ENCODE peak calls at places on chromosomes 11 and 22, in ten cellular contexts. B is ovary, G is K562, Z is adrenal gland, V is IMR-90, F is tibial nerve, R is heart left ventricle, O is esophagus squamous epithelium, T is stomach, A is uterus. E is an unnamed sample. For H3K27me3 and H3K4me1, the result is how much of the 10 kb centered on the place peaks cover.

GRCh38 chr11:17811416-17811815 is 76.8 kb downstream of the KCNC1 start:
- DNase-seq in B (no peak), G (no peak), Z (no peak), V (no peak), F (no peak), R (no peak), O (no peak), T (no peak), A (no peak), E (no peak)

GRCh38 chr11:11344045-11344444 is 9.0 kb downstream of the CSNK2A3 start:
- DNase-seq in B (no peak), G (no peak), Z (no peak), V (no peak), F (no peak), R (no peak), O (no peak), T (no peak), A (no peak), E (no peak)

GRCh38 chr22:27754247-27754887 is 47.2 kb downstream of the MN1 start:
- DNase-seq in B (no peak), G (no peak), Z (no peak), V (no peak), F (no peak), R (no peak), O (no peak), T (no peak), A (no peak), E (no peak)

GRCh38 chr22:43985532-43985931 is 30.3 kb downstream of the SAMM50 start:
- DNase-seq in B (peak), G (peak), Z (peak), V (no peak), F (no peak), R (no peak), O (no peak), T (no peak), A (no peak), E (no peak)

GRCh38 chr22:39292561-39293074 is 26.8 kb downstream of the RPL3 start:
- DNase-seq in B (peak), G (peak), Z (peak), V (peak), F (peak), R (peak), O (peak), T (peak), A (peak), E (peak)

GRCh38 chr22:43860831-43861230 is 1.5 kb downstream of the SULT4A1 start:
- DNase-seq in B (no peak), G (no peak), Z (peak), V (no peak), F (no peak), R (no peak), O (no peak), T (no peak), A (no peak), E (no peak)

GRCh38 chr11:108069947-108070346 is 51.4 kb upstream of the ACAT1 start:
- DNase-seq in B (no peak), G (no peak), Z (no peak), V (peak), F (no peak), R (no peak), O (no peak), T (no peak), A (no peak), E (no peak)

GRCh38 chr11:2951235-2952110 is 22.3 kb upstream of the PHLDA2 start:
- DNase-seq in B (no peak), G (no peak), Z (no peak), V (peak), F (no peak), R (no peak), O (no peak), T (no peak), A (no peak), E (no peak)

GRCh38 chr11:7278314-7278917 is 26.7 kb downstream of the SYT9 start:
- DNase-seq in B (no peak), G (peak), Z (no peak), V (peak), F (no peak), R (no peak), O (no peak), T (no peak), A (no peak), E (no peak)

GRCh38 chr11:19769820-19770219 is 57.2 kb downstream of the NAV2 start:
- DNase-seq in B (no peak), G (no peak), Z (no peak), V (peak), F (no peak), R (no peak), O (no peak), T (no peak), A (no peak), E (no peak)

GRCh38 chr22:27880778-27881394 is 38.2 kb downstream of the PITPNB start:
- DNase-seq in B (no peak), G (no peak), Z (peak), V (peak), F (peak), R (no peak), O (no peak), T (no peak), A (peak), E (no peak)

GRCh38 chr22:20244744-20245576 is 23.2 kb downstream of the RTN4R start:
- DNase-seq in B (no peak), G (peak), Z (no peak), V (no peak), F (no peak), R (no peak), O (no peak), T (no peak), A (no peak), E (no peak)

GRCh38 chr11:96307748-96308133 is 35.3 kb downstream of the MAML2 start:
- DNase-seq in B (no peak), G (no peak), Z (no peak), V (peak), F (no peak), R (no peak), O (no peak), T (no peak), A (no peak), E (no peak)

GRCh38 chr11:88535266-88535665 is 197.7 kb upstream of the CTSC start:
- DNase-seq in B (no peak), G (no peak), Z (no peak), V (peak), F (no peak), R (no peak), O (no peak), T (no peak), A (no peak), E (no peak)

GRCh38 chr22:26763633-26764295 is 106.4 kb downstream of the MIAT start:
- DNase-seq in B (no peak), G (no peak), Z (no peak), V (peak), F (peak), R (no peak), O (no peak), T (no peak), A (no peak), E (no peak)

GRCh38 chr11:45104790-45105084 is 41.7 kb upstream of the PRDM11 start:
- DNase-seq in B (no peak), G (no peak), Z (no peak), V (no peak), F (no peak), R (no peak), O (no peak), T (no peak), A (no peak), E (no peak)

GRCh38 chr11:67996622-67997459 is 7.1 kb downstream of the UNC93B1 start:
- DNase-seq in B (no peak), G (peak), Z (peak), V (no peak), F (peak), R (peak), O (no peak), T (peak), A (no peak), E (no peak)

GRCh38 chr11:70901951-70902521 is 350.3 kb downstream of the SHANK2 start:
- DNase-seq in B (no peak), G (no peak), Z (no peak), V (peak), F (peak), R (no peak), O (no peak), T (no peak), A (no peak), E (no peak)

GRCh38 chr11:16096336-16096735 is 260.0 kb downstream of the SOX6 start:
- DNase-seq in B (no peak), G (no peak), Z (no peak), V (peak), F (no peak), R (no peak), O (no peak), T (no peak), A (no peak), E (no peak)

GRCh38 chr11:60859616-60860250 is 4.0 kb upstream of the PTGDR2 start:
- DNase-seq in B (no peak), G (no peak), Z (no peak), V (no peak), F (no peak), R (no peak), O (no peak), T (no peak), A (no peak), E (no peak)

GRCh38 chr22:22422629-22423112 is 85.9 kb downstream of the ZNF280B start:
- DNase-seq in B (peak), G (peak), Z (peak), V (peak), F (peak), R (peak), O (peak), T (peak), A (no peak), E (peak)

GRCh38 chr11:119807841-119808240 is 78.8 kb upstream of the NECTIN1 start:
- DNase-seq in B (no peak), G (no peak), Z (no peak), V (no peak), F (no peak), R (no peak), O (no peak), T (no peak), A (no peak), E (no peak)

GRCh38 chr11:98300777-98301176 is 720.0 kb upstream of the CNTN5 start:
- DNase-seq in B (no peak), G (no peak), Z (no peak), V (no peak), F (no peak), R (no peak), O (no peak), T (no peak), A (no peak), E (no peak)

GRCh38 chr11:68275721-68276488 is 4.1 kb upstream of the C11orf24 start:
- DNase-seq in B (no peak), G (no peak), Z (no peak), V (no peak), F (no peak), R (no peak), O (no peak), T (no peak), A (no peak), E (peak)

GRCh38 chr11:113446938-113447337 is 28.3 kb downstream of the DRD2 start:
- DNase-seq in B (no peak), G (no peak), Z (no peak), V (no peak), F (no peak), R (no peak), O (no peak), T (no peak), A (no peak), E (no peak)

GRCh38 chr11:27209562-27210005 is 153.4 kb downstream of the CCDC34 start:
- DNase-seq in B (no peak), G (peak), Z (peak), V (peak), F (no peak), R (peak), O (no peak), T (no peak), A (no peak), E (no peak)

GRCh38 chr11:121292503-121293275 is at the start of gene SC5D:
- DNase-seq in B (peak), G (peak), Z (peak), V (peak), F (peak), R (peak), O (peak), T (peak), A (peak), E (peak)
- TF ChIP-seq POLR2A in B (peak), G (peak), Z (peak), V (peak), F (peak), R (peak), O (peak), T (no peak), A (peak), E (peak)

DNA sequence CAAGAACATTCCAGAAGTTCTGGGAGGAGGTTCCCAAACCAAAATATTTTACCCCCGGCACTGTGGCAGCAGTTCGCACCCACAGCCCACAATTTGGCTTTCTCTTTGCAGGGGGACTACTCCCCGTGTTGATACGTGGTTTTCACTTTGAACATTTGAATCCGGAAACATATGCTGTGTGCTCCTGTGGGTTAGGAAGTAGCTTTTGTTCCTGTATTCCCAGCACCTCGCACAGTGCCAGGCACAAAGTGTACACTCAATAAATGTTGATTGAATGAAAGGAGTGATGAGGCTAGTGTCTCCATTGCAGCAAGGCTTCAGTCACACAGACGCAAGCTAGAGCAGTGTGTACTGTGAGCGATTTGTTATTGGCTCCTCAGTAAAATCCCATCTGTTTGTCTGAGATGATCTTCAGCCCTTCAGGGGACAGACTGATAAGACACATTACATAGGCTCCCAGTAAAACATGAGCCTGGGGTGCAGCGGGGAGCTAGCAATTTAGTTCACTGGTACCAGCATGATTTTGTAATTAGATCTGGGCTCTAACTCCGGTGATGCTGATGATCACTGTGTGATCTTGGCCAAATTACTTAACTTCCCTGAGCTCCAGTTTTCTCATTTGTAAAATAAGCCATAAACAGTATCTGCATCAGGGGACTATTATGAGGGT is 2.2 kb downstream of the LAYN start:
- DNase-seq in B (no peak), G (no peak), Z (no peak), V (no peak), F (no peak), R (no peak), O (no peak), T (no peak), A (no peak), E (no peak)
- H3K27me3 ChIP-seq in B (under half), G (under half), Z (under half), V (under half), F (under half), R (under half), O (under half), T (under half), A (under half), E (under half)

GRCh38 chr22:33274214-33274828 is 216.1 kb upstream of the SYN3 start:
- DNase-seq in B (no peak), G (peak), Z (peak), V (no peak), F (peak), R (no peak), O (no peak), T (no peak), A (no peak), E (no peak)
- H3K4me1 ChIP-seq in B (under half), G (under half), Z (under half), V (under half), F (under half), R (under half), O (under half), T (under half), A (under half), E (under half)

DNA sequence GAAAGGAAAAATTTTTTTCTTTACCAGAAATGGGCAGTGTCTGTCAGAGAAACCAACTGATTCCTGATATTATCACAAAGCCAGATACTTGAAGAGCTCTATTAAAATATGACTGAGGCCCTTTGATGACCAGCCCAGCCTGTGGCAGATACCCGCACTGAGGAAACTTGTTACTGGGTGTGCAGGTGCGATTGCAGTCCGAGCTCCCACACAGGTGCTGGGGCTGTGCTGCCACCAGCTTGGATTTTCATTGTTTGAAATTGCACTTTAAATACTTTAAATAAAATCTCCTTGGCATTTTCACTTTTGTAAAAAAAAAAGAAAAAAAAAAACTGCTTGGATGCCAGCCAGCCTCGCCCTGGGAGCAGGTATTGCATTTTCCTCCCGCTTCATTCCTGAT is 21.1 kb downstream of the EHF start:
- DNase-seq in B (no peak), G (no peak), Z (no peak), V (no peak), F (no peak), R (no peak), O (no peak), T (no peak), A (no peak), E (no peak)
- TF ChIP-seq POLR2A in B (no peak), G (no peak), Z (no peak), V (no peak), F (no peak), R (no peak), O (no peak), T (no peak), A (no peak), E (no peak)

DNA sequence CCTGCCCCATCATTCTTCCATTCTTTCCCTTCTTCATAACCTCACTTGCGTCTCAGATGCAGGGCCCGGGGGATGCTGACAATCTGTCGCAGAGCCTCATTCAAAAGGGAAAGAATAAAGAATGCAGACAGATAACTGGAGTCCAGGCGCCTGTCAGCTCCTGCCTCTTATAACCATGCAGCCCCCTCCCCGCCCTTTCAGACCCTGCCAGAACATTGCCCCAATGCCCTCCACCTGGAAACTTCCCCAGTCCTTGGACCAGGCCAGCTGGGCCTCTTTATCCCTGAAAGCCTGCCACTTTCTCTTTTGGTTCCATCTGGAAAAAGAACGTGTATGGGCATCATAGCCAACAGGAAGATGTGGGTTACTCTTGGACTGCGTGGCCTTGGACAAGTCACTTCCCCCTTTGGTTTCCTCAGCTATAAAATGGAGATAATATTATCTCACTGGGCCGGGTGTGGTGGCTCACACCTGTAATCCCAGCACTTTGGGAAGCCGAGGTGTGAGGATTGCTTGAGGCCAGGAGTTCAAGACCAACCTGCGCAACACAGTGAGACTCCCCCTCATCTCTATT is 2.1 kb upstream of the TCF20 start:
- DNase-seq in B (no peak), G (no peak), Z (no peak), V (no peak), F (no peak), R (no peak), O (no peak), T (no peak), A (no peak), E (no peak)
- H3K27me3 ChIP-seq in B (under half), G (under half), Z (under half), V (under half), F (under half), R (under half), O (under half), T (under half), A (under half), E (under half)

GRCh38 chr22:37310815-37311595 is 28.7 kb downstream of the CYTH4 start:
- DNase-seq in B (no peak), G (no peak), Z (no peak), V (no peak), F (no peak), R (no peak), O (no peak), T (no peak), A (no peak), E (no peak)
- H3K4me1 ChIP-seq in B (under half), G (under half), Z (under half), V (under half), F (under half), R (under half), O (under half), T (under half), A (under half), E (under half)